ENCODE peak calls at places on chromosome 21, in five cellular contexts. One of them, this sample, is unnamed.

GRCh38 chr21:42401164-42401563 is 2.5 kb upstream of the UBASH3A start:
- DNase-seq in HepG2: no peak
- DNase-seq in K562: no peak
- DNase-seq in H1: no peak
- DNase-seq in GM12878: no peak
- DNase-seq in this sample: no peak

GRCh38 chr21:28627691-28628090 is 365.0 kb downstream of the LTN1 start:
- DNase-seq in HepG2: no peak
- DNase-seq in K562: no peak
- DNase-seq in H1: no peak
- DNase-seq in GM12878: no peak
- DNase-seq in this sample: no peak

GRCh38 chr21:42285569-42286245 is 29.5 kb downstream of the TFF3 start:
- DNase-seq in HepG2: no peak
- DNase-seq in K562: no peak
- DNase-seq in H1: no peak
- DNase-seq in GM12878: peak
- DNase-seq in this sample: no peak

GRCh38 chr21:36713746-36714145 is 14.8 kb downstream of the SIM2 start:
- DNase-seq in HepG2: no peak
- DNase-seq in K562: no peak
- DNase-seq in H1: no peak
- DNase-seq in GM12878: no peak
- DNase-seq in this sample: no peak

GRCh38 chr21:45551816-45552695 is 9.8 kb upstream of the SLC19A1 start:
- DNase-seq in HepG2: no peak
- DNase-seq in K562: no peak
- DNase-seq in H1: no peak
- DNase-seq in GM12878: no peak
- DNase-seq in this sample: no peak

GRCh38 chr21:15732290-15732995 is 2.7 kb downstream of the USP25 start:
- DNase-seq in HepG2: peak
- DNase-seq in K562: no peak
- DNase-seq in H1: no peak
- DNase-seq in GM12878: peak
- DNase-seq in this sample: peak

GRCh38 chr21:15592271-15592860 is 137.4 kb upstream of the USP25 start:
- DNase-seq in HepG2: peak
- DNase-seq in K562: no peak
- DNase-seq in H1: no peak
- DNase-seq in GM12878: no peak
- DNase-seq in this sample: peak

GRCh38 chr21:40041446-40041845 is 174.2 kb downstream of the PCP4 start:
- DNase-seq in HepG2: no peak
- DNase-seq in K562: no peak
- DNase-seq in H1: no peak
- DNase-seq in GM12878: no peak
- DNase-seq in this sample: no peak

GRCh38 chr21:36749935-36750578 is 51.1 kb downstream of the SIM2 start:
- DNase-seq in HepG2: no peak
- DNase-seq in K562: no peak
- DNase-seq in H1: peak
- DNase-seq in GM12878: no peak
- DNase-seq in this sample: peak

GRCh38 chr21:15893902-15894301 is 164.1 kb downstream of the USP25 start:
- DNase-seq in HepG2: no peak
- DNase-seq in K562: no peak
- DNase-seq in H1: no peak
- DNase-seq in GM12878: no peak
- DNase-seq in this sample: no peak

GRCh38 chr21:42227909-42228708 is 9.2 kb downstream of the ABCG1 start:
- DNase-seq in HepG2: peak
- DNase-seq in K562: peak
- DNase-seq in H1: no peak
- DNase-seq in GM12878: peak
- DNase-seq in this sample: peak

GRCh38 chr21:44887807-44888580 is 14.5 kb upstream of the PTTG1IP start:
- DNase-seq in HepG2: no peak
- DNase-seq in K562: no peak
- DNase-seq in H1: no peak
- DNase-seq in GM12878: no peak
- DNase-seq in this sample: no peak

GRCh38 chr21:27648560-27648959 is 681.7 kb upstream of the ADAMTS5 start:
- DNase-seq in HepG2: no peak
- DNase-seq in K562: no peak
- DNase-seq in H1: no peak
- DNase-seq in GM12878: no peak
- DNase-seq in this sample: no peak

GRCh38 chr21:42193131-42193671 is 25.7 kb upstream of the ABCG1 start:
- DNase-seq in HepG2: no peak
- DNase-seq in K562: no peak
- DNase-seq in H1: no peak
- DNase-seq in GM12878: no peak
- DNase-seq in this sample: no peak

GRCh38 chr21:18840239-18840638 is 436.7 kb upstream of the TMPRSS15 start:
- DNase-seq in HepG2: no peak
- DNase-seq in K562: no peak
- DNase-seq in H1: peak
- DNase-seq in GM12878: no peak
- DNase-seq in this sample: peak

GRCh38 chr21:28521932-28522826 is 470.5 kb downstream of the LTN1 start:
- DNase-seq in HepG2: no peak
- DNase-seq in K562: no peak
- DNase-seq in H1: peak
- DNase-seq in GM12878: no peak
- DNase-seq in this sample: no peak

GRCh38 chr21:45172408-45172807 is 98.0 kb downstream of the ADARB1 start:
- DNase-seq in HepG2: no peak
- DNase-seq in K562: no peak
- DNase-seq in H1: no peak
- DNase-seq in GM12878: no peak
- DNase-seq in this sample: no peak

GRCh38 chr21:41460578-41461527 is 34.8 kb downstream of the MX1 start:
- DNase-seq in HepG2: peak
- DNase-seq in K562: peak
- DNase-seq in H1: no peak
- DNase-seq in GM12878: no peak
- DNase-seq in this sample: peak

GRCh38 chr21:45831991-45832740 is 149.4 kb upstream of the COL6A1 start:
- DNase-seq in HepG2: no peak
- DNase-seq in K562: no peak
- DNase-seq in H1: no peak
- DNase-seq in GM12878: no peak
- DNase-seq in this sample: no peak

GRCh38 chr21:45739218-45740087 is 95.9 kb downstream of the PCBP3 start:
- DNase-seq in HepG2: no peak
- DNase-seq in K562: no peak
- DNase-seq in H1: no peak
- DNase-seq in GM12878: no peak
- DNase-seq in this sample: no peak

GRCh38 chr21:46009951-46010655 is 28.5 kb downstream of the COL6A1 start:
- DNase-seq in HepG2: no peak
- DNase-seq in K562: no peak
- DNase-seq in H1: no peak
- DNase-seq in GM12878: no peak
- DNase-seq in this sample: no peak

GRCh38 chr21:42019706-42020105 is 9.5 kb upstream of the ZBTB21 start:
- DNase-seq in HepG2: no peak
- DNase-seq in K562: no peak
- DNase-seq in H1: no peak
- DNase-seq in GM12878: no peak
- DNase-seq in this sample: no peak

GRCh38 chr21:28025111-28025510 is 967.6 kb downstream of the LTN1 start:
- DNase-seq in HepG2: no peak
- DNase-seq in K562: no peak
- DNase-seq in H1: no peak
- DNase-seq in GM12878: no peak
- DNase-seq in this sample: no peak

DNA sequence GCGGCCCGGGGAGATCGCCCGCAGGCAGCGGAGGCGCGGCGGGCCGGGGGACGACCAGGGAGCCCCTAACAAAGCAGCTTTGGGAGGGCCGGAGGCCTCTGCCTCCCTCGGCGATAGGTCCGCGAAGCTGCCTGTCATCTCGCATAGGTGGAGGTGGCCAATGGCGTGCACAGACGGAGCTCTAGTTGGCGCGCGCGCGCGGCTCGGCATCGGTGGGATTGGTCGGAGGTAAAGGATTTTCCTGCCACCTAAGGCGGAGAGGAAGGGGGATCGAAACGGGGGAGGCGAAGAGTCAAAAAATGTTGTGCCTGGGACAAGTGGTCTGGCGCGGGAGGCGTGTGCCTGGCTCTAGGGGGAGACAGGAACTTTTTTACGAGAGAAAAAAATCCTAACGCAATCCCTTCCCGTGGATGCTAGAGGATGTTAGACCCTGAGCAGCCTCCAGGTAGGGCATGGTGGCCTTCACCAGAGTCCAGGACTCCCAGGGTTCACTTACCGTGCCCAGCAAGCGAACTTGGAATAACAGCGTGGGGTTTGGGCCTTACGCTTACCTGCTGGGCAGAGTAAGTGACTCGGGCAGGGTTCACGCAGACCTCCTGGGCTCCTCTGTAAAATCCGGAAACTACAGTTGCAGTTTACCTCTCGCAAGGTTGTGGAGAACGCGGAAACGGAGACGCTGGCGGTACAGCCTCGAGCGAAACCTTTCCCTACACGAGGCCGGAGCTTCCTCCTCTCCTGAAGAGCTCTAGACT is 99.9 kb upstream of the SOD1 start:
- DNase-seq in HepG2: no peak
- DNase-seq in K562: no peak
- DNase-seq in H1: peak
- DNase-seq in GM12878: peak
- DNase-seq in this sample: peak
- TF ChIP-seq KDM1A in HepG2: no peak
- TF ChIP-seq KDM1A in K562: no peak
- TF ChIP-seq KDM1A in H1: no peak
- TF ChIP-seq KDM1A in GM12878: no peak
- TF ChIP-seq KDM1A in this sample: no peak

DNA sequence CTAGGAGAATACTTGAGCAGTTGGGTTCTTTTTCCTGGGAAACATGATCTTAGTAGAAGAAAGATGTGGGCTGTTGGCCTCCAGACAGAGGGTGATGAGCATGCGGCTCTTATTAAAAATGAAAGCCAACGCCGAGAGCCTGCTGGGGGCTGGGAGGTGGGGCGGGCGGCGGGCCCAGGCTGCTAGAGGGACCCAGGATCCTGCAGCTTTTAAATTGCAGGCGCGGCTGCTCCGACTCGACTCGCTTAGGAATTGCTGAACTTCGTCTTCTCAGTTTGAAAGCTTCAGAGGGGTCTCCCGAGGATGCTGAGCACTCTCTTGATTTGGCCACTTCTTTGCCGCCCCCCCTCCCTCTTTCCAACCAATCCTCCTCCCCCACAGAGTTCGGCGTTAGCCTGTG is 1.2 kb downstream of the AGPAT3 start:
- DNase-seq in HepG2: no peak
- DNase-seq in K562: peak
- DNase-seq in H1: no peak
- DNase-seq in GM12878: no peak
- DNase-seq in this sample: no peak
- TF ChIP-seq KDM1A in HepG2: no peak
- TF ChIP-seq KDM1A in K562: no peak
- TF ChIP-seq KDM1A in H1: no peak
- TF ChIP-seq KDM1A in GM12878: no peak
- TF ChIP-seq KDM1A in this sample: no peak

GRCh38 chr21:26087223-26087918 is 83.2 kb downstream of the APP start:
- DNase-seq in HepG2: no peak
- DNase-seq in K562: no peak
- DNase-seq in H1: no peak
- DNase-seq in GM12878: no peak
- DNase-seq in this sample: no peak

GRCh38 chr21:26091480-26092018 is 79.0 kb downstream of the APP start:
- DNase-seq in HepG2: no peak
- DNase-seq in K562: no peak
- DNase-seq in H1: no peak
- DNase-seq in GM12878: no peak
- DNase-seq in this sample: no peak

GRCh38 chr21:26093094-26093493 is 77.5 kb downstream of the APP start:
- DNase-seq in HepG2: no peak
- DNase-seq in K562: no peak
- DNase-seq in H1: no peak
- DNase-seq in GM12878: no peak
- DNase-seq in this sample: no peak

GRCh38 chr21:26085882-26086281 is 84.7 kb downstream of the APP start:
- DNase-seq in HepG2: no peak
- DNase-seq in K562: no peak
- DNase-seq in H1: no peak
- DNase-seq in GM12878: no peak
- DNase-seq in this sample: no peak

DNA sequence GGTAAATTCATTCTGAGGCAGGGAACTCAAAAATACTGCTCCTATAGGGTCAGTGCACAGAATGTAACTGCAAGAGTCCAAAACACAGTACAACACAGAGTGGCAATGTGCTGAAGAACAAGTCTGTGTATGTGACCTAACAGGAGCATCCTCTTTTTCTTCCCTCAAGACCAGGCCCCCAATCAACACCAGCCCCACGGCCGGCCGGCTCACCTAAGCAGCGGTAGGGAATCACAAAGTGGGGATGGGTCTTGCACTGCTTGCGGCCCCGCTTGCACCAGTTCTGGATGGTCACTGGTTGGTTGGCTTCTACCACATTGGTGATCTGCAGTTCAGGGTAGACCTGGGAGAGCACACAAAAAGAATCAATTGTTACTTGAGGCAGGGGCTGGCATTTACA is 80.8 kb downstream of the APP start:
- DNase-seq in HepG2: no peak
- DNase-seq in K562: no peak
- DNase-seq in H1: no peak
- DNase-seq in GM12878: no peak
- DNase-seq in this sample: no peak
- TF ChIP-seq KDM1A in HepG2: no peak
- TF ChIP-seq KDM1A in K562: no peak
- TF ChIP-seq KDM1A in H1: no peak
- TF ChIP-seq KDM1A in GM12878: no peak
- TF ChIP-seq KDM1A in this sample: no peak

DNA sequence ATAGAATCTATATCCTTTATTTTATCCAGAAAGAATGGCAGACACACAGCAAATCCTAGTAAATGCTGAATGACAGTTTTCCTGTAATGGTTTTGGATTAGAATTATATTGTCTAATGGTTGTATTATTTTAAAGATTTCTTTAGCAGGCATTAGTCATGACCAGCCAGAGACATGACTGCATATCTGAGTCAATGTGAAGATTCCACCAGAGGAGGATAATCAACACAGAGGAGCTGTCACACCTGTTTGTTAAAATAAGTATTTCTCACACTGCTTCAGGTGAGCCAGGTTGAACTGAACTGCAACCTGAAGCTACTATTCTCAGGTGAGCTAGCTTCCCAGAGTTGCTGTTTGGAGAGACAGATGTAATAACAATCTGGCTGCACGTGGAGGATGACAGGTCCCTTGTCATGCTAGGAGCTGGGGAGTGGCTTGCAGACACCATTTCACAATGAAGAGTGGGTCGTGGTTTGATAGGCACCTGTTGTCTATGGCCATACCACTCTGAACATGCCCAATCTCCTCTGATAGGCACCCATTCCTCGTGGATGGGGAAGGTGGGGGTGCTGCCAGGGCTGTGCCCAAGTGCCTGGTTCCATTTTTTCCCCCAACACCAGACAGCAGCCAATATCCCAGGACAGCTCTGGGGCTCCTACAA is 94.3 kb downstream of the KCNJ6 start:
- DNase-seq in HepG2: no peak
- DNase-seq in K562: no peak
- DNase-seq in H1: no peak
- DNase-seq in GM12878: no peak
- DNase-seq in this sample: no peak
- TF ChIP-seq KDM1A in HepG2: no peak
- TF ChIP-seq KDM1A in K562: no peak
- TF ChIP-seq KDM1A in H1: no peak
- TF ChIP-seq KDM1A in GM12878: no peak
- TF ChIP-seq KDM1A in this sample: no peak